ENCODE peak calls at places on chromosome 12, in four cellular contexts. F is K562, J is HepG2, G is GM12878. I is an unnamed sample.

GRCh38 chr12:65725376-65725775 is 98.9 kb upstream of the HMGA2 start:
- DNase-seq in F (no peak), J (no peak), G (no peak), I (no peak)

GRCh38 chr12:44835641-44836379 is 40.3 kb downstream of the NELL2 start:
- DNase-seq in F (no peak), J (no peak), G (no peak), I (no peak)

GRCh38 chr12:57389033-57389432 is 41.8 kb downstream of the R3HDM2 start:
- DNase-seq in F (no peak), J (no peak), G (no peak), I (no peak)

GRCh38 chr12:48084066-48084465 is 21.8 kb downstream of the SENP1 start:
- DNase-seq in F (no peak), J (no peak), G (no peak), I (peak)

GRCh38 chr12:13187399-13187798 is 9.1 kb upstream of the EMP1 start:
- DNase-seq in F (no peak), J (no peak), G (no peak), I (no peak)

GRCh38 chr12:64352181-64352580 is 38.4 kb downstream of the C12orf56 start:
- DNase-seq in F (no peak), J (no peak), G (no peak), I (no peak)

GRCh38 chr12:80187660-80188090 is 88.3 kb downstream of the OTOGL start:
- DNase-seq in F (no peak), J (no peak), G (peak), I (no peak)

GRCh38 chr12:113247123-113248045 is 26.1 kb downstream of the TPCN1 start:
- DNase-seq in F (no peak), J (no peak), G (no peak), I (peak)

GRCh38 chr12:64097346-64098105 is 124.6 kb downstream of the KICS2 start:
- DNase-seq in F (no peak), J (no peak), G (no peak), I (no peak)

DNA sequence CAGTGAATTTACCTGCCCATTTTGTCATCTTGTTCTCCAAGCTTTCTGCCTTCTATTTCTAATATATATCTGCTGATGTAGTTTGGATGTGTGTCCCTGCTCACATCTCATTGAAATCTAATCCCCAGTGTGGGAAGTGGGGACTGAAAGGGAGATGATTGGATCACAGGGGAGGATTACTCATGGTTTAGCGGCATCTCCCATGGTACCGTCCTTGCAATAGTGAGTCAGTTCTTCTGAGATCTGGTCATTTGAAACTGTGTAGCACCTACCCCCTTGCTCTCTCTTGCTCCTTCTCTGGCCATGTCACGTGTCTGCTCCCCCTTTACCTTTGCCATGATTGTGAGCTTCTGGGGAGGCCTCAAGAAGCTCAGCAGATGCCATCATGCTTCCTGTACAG is 26.2 kb upstream of the ALX1 start:
- DNase-seq in F (no peak), J (no peak), G (no peak), I (no peak)
- TF ChIP-seq NFIC in F (no peak), J (no peak), G (no peak), I (no peak)

DNA sequence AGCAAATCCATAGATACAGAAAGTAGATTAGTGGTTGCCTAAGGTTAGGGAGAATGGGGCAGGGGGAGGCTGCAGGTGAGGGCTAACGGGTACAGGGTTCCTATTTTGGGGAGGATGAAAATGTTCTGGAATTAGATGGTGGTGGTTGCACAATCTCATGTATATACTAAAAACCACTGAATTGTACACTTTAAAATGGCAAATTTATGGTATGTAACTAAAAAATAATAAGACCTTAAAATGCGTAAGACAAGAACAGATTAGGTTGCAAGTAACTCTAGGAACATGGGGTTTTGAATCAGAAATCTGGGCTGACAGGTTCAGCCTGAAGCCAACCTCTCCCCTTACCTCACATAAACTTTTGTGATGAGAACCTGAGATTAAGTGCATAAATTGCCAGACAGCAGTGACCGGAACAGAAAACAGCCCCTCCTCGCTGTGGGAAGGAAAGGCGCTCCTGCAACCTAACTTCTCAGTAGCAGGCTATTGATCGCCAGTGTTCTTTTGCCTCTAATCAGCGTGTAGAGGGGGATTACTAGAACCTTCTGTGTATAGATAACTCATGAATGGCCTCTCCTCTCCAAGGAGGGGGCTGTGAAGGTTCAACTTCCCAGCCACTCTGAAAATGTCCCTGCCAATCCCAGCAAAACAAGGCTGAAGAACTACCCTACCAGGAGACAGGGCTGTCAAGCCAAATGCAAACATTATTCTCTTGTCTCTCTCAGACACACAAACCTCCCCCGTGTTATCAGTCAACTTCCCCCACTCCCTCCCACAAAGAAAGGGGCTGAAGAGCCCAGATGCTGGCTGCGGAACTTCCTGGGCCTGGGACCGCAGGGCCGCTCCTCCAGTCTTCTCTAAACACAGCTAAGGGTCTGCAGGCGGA is 1.9 kb downstream of the SSH1 start:
- DNase-seq in F (peak), J (peak), G (no peak), I (no peak)
- TF ChIP-seq JUND in F (peak), J (no peak), G (no peak), I (no peak)

DNA sequence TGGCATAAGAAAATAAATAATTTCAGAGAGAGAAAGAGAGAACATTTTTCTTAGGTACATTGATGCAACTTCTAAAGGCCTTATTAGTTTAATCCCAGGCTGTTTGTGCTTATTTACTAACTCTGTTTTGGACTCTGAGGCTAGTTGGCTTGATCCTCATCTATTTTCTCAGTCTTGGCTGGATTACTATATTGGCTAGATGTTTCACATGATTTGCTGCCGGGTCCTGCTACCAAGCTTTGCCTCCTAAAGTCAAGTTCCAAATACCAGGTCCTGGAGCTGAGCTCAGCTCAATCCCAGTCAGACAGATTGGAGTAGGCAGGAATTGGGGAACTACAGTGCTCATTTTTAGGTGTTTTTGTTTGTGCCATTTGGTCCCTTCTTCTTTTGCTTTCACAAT is 340.8 kb downstream of the BCAT1 start:
- DNase-seq in F (no peak), J (no peak), G (no peak), I (no peak)
- TF ChIP-seq NFIC in F (no peak), J (no peak), G (no peak), I (no peak)

GRCh38 chr12:116535241-116535640 is 23.9 kb upstream of the MAP1LC3B2 start:
- DNase-seq in F (no peak), J (no peak), G (no peak), I (no peak)
- TF ChIP-seq JUND in F (no peak), J (no peak), G (no peak), I (no peak)

DNA sequence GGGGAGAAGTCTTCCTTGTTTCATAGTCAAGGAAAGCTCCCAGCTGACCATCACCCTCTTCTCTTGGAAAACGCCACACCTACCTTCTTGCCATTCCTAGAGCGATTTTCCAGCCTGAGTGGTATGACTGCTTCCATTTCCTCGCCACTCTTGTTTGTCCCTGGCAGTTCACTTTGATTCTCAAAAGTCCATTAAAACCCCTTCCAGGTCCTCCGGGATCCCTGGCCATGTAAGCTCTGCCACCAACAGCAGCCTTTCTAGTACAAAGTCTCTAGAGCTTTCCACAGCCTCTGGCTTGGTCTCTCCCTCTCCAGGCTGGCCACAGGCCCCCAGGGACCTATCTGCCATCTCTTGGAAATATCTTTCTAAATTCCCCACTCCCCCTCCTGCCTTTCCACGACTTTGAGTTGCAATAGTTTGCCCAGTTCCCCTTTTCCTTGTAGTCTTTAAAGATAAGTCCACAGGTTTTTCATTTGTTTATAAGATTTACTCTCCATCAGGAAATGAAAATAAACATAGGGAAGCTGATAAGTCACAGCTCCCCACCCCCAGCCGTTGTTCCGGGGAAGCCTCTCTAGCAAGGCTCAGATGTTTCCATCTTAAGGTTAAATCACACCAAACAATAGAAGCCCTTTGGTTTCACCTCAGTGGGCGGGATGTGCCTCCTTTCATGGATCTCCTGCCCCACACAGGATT is 42.9 kb upstream of the SINHCAF start:
- DNase-seq in F (no peak), J (no peak), G (no peak), I (no peak)
- TF ChIP-seq NFIC in F (no peak), J (no peak), G (no peak), I (no peak)

DNA sequence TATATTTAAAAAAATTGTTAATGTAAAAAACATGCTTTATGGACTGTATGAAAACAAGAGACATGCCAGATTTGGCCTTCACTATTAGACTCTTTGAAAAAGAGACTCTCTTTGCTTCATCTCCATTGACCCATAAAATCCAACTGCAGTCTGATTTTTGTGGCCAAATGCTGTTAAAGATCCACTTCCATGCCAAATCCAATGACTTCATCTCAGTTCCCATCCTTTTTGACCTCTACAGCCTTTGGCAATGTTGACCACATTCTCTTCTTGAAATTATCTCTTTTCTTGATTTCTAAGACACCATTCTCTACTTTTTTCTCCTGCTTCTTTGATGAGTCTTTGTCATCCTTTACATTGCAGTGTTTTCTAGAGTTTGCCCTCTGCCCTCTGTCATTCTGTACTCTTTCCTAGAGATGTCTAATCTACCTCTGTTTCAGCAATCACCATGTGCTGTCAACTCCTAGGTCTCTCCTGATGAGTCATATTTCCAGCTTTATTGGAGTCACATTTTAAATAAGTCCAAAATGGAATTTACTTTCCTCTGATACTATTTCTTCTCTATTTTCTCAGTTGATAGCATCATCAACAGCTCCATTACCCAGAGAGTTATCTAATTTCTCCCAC is 2.4 kb downstream of the TMPRSS12 start:
- DNase-seq in F (peak), J (no peak), G (no peak), I (no peak)
- TF ChIP-seq JUND in F (no peak), J (no peak), G (no peak), I (no peak)

I was measured in SK-N-SH.